ENCODE peak calls at places on chromosomes 4 and X, in four cellular contexts. S is WERI-Rb-1, Y is sigmoid colon, R is AG04450. V is an unnamed sample.
A peak's percentile ranks its signal among the peaks of the same experiment; 100 is the strongest.

GRCh38 chrX:134423606-134424005 is 36.4 kb upstream of the HPRT1 start:
- DNase-seq in R (no peak), S (no peak), Y (no peak), V (peak; percentile 13)

GRCh38 chrX:134671207-134671750 is 13.0 kb upstream of the PLAC1 start:
- DNase-seq in R (no peak), S (no peak), Y (no peak), V (no peak)

GRCh38 chrX:78979789-78980464 is 34.7 kb downstream of the P2RY10 start:
- DNase-seq in R (no peak), Y (no peak), S (no peak), V (no peak)

GRCh38 chr4:185520119-185520518 is 15.2 kb downstream of the PDLIM3 start:
- DNase-seq in Y (no peak), R (no peak), S (no peak), V (peak; percentile 68)

GRCh38 chr4:6373541-6374410 is 98.6 kb downstream of the PPP2R2C start:
- DNase-seq in R (no peak), S (no peak), Y (no peak), V (no peak)

GRCh38 chrX:68432648-68433047 is 647 bp downstream of the OPHN1 start:
- DNase-seq in Y (no peak), R (no peak), S (peak; percentile 7), V (peak; percentile 55)

GRCh38 chrX:129875669-129876068 is 30.3 kb upstream of the UTP14A start:
- DNase-seq in R (peak; percentile 16), Y (no peak), S (no peak), V (peak; percentile 91)

GRCh38 chr4:12889054-12889453 is 595.1 kb downstream of the RAB28 start:
- DNase-seq in S (no peak), R (no peak), Y (no peak), V (no peak)

GRCh38 chr4:106775636-106776035 is 260.5 kb downstream of the DKK2 start:
- DNase-seq in R (no peak), Y (no peak), S (no peak), V (no peak)

GRCh38 chrX:13110427-13111324 is 66.3 kb upstream of the FAM9C start:
- DNase-seq in R (no peak), Y (peak; percentile 73), S (no peak), V (no peak)

GRCh38 chr4:163251204-163251603 is 81.2 kb downstream of the NPY1R start:
- DNase-seq in Y (no peak), S (no peak), R (no peak), V (no peak)

GRCh38 chr4:24544208-24544607 is 40.1 kb downstream of the DHX15 start:
- DNase-seq in R (no peak), Y (no peak), S (no peak), V (no peak)

GRCh38 chr4:139642364-139642763 is 23.3 kb upstream of the MGST2 start:
- DNase-seq in Y (no peak), S (no peak), R (no peak), V (peak; percentile 50)

GRCh38 chr4:33226783-33227182 is 2506.6 kb downstream of the PCDH7 start:
- DNase-seq in R (no peak), Y (no peak), S (no peak), V (no peak)

GRCh38 chrX:9902651-9903050 is 64.5 kb upstream of the CLDN34 start:
- DNase-seq in Y (no peak), S (no peak), R (no peak), V (no peak)

GRCh38 chrX:41445171-41445570 is 2.0 kb upstream of the NYX start:
- DNase-seq in Y (no peak), S (no peak), R (no peak), V (no peak)

GRCh38 chr4:153217440-153217839 is 13.2 kb downstream of the TRIM2 start:
- DNase-seq in Y (no peak), S (no peak), R (no peak), V (no peak)

GRCh38 chr4:47786958-47787370 is 50.9 kb downstream of the CORIN start:
- DNase-seq in S (no peak), Y (no peak), R (no peak), V (no peak)

GRCh38 chr4:143358923-143359694 is 22.4 kb downstream of the GAB1 start:
- DNase-seq in R (no peak), Y (no peak), S (no peak), V (no peak)

GRCh38 chr4:74768857-74769525 is 25.3 kb downstream of the BTC start:
- DNase-seq in Y (no peak), R (no peak), S (no peak), V (no peak)

GRCh38 chr4:4424499-4425115 is 37.7 kb downstream of the NSG1 start:
- DNase-seq in S (no peak), R (no peak), Y (no peak), V (no peak)

GRCh38 chrX:152824841-152825374 is 5.6 kb downstream of the CETN2 start:
- DNase-seq in Y (no peak), R (no peak), S (no peak), V (no peak)

GRCh38 chr4:6943012-6943869 is 33.6 kb downstream of the TBC1D14 start:
- DNase-seq in R (no peak), S (no peak), Y (no peak), V (peak; percentile 73)

GRCh38 chr4:176671532-176671931 is 121.2 kb downstream of the VEGFC start:
- DNase-seq in Y (no peak), R (no peak), S (no peak), V (no peak)

GRCh38 chr4:79472693-79473552 is 64.9 kb upstream of the GK2 start:
- DNase-seq in S (no peak), Y (no peak), R (no peak), V (no peak)

GRCh38 chr4:1898007-1898406 is 26.8 kb downstream of the NSD2 start:
- DNase-seq in Y (peak; percentile 9), R (no peak), S (no peak), V (no peak)
- H3K27ac ChIP-seq in Y (no peak overlapping the region), R (no peak overlapping the region), S (no peak overlapping the region), V (no peak overlapping the region)

GRCh38 chrX:103704863-103705262 is 5.8 kb upstream of the TMEM31 start:
- DNase-seq in S (peak; percentile 53), Y (no peak), R (no peak), V (no peak)
- H3K27ac ChIP-seq in S (peak overlapping the region; percentile 44), Y (no peak overlapping the region), R (no peak overlapping the region), V (no peak overlapping the region)

DNA sequence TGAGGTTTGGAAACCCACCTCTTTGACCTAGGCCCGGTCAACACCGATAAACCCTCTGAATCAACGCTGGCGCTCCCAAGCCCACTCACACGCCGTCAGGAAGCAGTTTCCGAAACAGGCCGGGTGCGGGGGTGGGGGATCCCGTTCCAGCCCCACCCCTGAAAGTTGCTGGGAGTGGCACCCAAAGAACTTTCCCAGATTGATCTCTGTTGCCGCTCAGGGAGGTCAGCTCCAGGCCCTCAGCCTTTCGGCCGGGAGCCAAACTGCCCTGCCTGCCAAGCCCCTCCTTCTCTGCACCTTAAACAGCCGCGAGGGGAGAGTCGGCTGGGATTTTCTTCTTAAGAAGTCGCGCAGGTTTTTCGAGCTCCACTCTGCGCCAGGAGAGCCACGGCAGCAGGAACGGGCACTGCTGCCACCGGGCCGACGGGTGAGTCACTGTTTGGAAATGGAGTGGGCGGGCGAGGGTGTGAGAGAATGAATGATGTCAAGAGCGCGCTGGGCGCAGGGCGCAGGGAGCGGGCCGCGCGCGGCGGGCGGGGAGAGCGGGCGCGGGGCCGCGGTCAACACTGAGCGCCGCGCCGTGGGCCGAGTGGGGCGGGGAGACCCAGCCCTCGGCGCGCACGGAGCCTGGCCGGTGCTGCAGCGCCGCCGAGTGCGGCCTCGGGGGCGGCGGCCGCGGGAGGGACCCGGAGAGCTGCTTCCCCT is at the start of gene SGMS2:
- DNase-seq in R (peak; percentile 54), S (peak; percentile 73), Y (peak; percentile 95), V (peak; percentile 98)
- H3K27ac ChIP-seq in R (peak within 1 kb of the TSS; percentile 70), S (peak within 1 kb of the TSS; percentile 43), Y (peak within 1 kb of the TSS; percentile 96), V (peak within 1 kb of the TSS; percentile 88)

DNA sequence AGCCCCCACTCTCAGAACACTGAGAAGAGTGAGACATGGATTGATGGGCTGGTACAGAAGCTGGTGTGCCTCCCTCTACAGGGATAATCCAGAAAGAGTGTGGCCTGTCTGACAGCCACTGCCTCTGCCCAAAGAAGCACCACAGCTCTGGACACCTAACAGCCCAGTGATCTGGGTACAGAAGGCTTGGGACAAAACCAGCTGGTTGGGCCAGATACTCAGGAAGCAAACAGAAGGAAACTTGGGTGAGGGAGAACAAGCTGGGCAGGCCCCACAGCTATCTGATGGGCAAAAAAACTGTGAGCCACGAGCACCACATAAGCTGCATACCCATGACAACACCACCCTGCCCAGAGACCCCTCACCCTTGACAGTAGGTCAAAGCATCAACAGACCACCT is 46.9 kb downstream of the TMPRSS11F start:
- DNase-seq in R (no peak), Y (no peak), S (no peak), V (no peak)
- H3K27ac ChIP-seq in R (no peak overlapping the region), Y (no peak overlapping the region), S (no peak overlapping the region), V (no peak overlapping the region)

GRCh38 chr4:165433529-165433928 is 54.7 kb downstream of the CPE start:
- DNase-seq in Y (no peak), S (no peak), R (no peak), V (no peak)

GRCh38 chr4:165426331-165426730 is 47.5 kb downstream of the CPE start:
- DNase-seq in S (no peak), R (no peak), Y (no peak), V (no peak)

GRCh38 chr4:165426769-165427168 is 48.0 kb downstream of the CPE start:
- DNase-seq in Y (no peak), S (no peak), R (no peak), V (no peak)

GRCh38 chr4:165425629-165426028 is 46.8 kb downstream of the CPE start:
- DNase-seq in R (no peak), Y (no peak), S (no peak), V (no peak)

DNA sequence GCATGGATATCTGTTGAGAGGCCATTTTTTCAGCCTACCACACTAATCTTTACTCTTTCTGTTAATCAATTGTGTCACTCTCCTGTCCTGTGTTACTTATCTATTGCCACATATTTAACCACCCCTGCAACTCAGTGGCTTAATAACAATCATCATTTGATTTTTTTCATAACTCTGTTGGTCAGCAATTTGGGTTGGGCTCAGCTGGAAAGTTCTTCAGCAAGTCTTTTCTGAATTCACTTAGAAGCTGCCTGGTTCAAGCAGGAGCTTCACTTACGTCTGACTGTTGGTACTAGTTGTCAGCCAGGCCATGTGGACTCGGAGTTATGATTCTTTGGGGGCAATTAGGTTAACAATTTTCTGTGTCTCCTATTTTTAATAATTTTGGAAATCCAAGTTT is 50.1 kb downstream of the CPE start:
- DNase-seq in S (no peak), R (no peak), Y (no peak), V (no peak)
- H3K27ac ChIP-seq in S (no peak overlapping the region), R (no peak overlapping the region), Y (no peak overlapping the region), V (no peak overlapping the region)

DNA sequence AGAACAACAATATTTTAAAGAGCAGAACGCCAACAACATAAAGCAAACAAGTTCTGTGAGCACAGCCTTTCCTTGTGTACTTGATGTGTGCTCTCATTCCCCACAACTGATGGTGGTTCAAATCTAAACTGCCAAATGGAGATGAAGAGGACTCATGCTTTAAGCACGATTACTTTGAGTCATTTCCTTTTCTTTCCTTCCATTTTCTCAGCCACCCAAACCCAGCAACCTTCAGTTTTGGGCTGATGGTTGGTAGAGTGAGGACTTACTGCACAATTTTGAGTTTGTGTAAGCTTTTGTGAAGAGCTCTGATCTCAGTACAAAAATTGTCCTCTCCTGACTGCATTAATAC is 1.7 kb downstream of the NSD2 start:
- DNase-seq in S (no peak), Y (no peak), R (peak; percentile 43), V (peak; percentile 90)
- H3K27ac ChIP-seq in S (peak overlapping the region; percentile 99), Y (peak overlapping the region; percentile 95), R (peak overlapping the region; percentile 11), V (peak overlapping the region; percentile 57)

GRCh38 chrX:20498851-20499635 is 232.3 kb upstream of the RPS6KA3 start:
- DNase-seq in S (no peak), Y (no peak), R (peak; percentile 24), V (no peak)
- H3K27ac ChIP-seq in S (no peak overlapping the region), Y (no peak overlapping the region), R (no peak overlapping the region), V (no peak overlapping the region)